ENCODE peak calls at places on chromosomes 6 and 20, in five cellular contexts. C is GM12878, X is HCT116, O is K562, S is H1. T is an unnamed sample. For H3K4me1, the result is how much of the 10 kb centered on the place peaks cover.

GRCh38 chr6:71886184-71887005 is at the start of gene RIMS1:
- DNase-seq in X (no peak), O (no peak), C (no peak), S (no peak), T (peak)

GRCh38 chr20:29079769-29080690 is 2177.4 kb upstream of the DEFB115 start:
- DNase-seq in S (no peak), X (no peak), C (no peak), O (peak), T (peak)

GRCh38 chr6:2877960-2878359 is 25.1 kb downstream of the SERPINB9 start:
- DNase-seq in C (no peak), S (no peak), X (no peak), O (no peak), T (no peak)

GRCh38 chr6:30213999-30214982 is 1.1 kb upstream of the TRIM26 start:
- DNase-seq in C (peak), X (no peak), S (no peak), O (peak), T (no peak)

GRCh38 chr6:35576647-35577046 is 64.0 kb upstream of the TULP1 start:
- DNase-seq in C (no peak), S (no peak), X (no peak), O (no peak), T (no peak)

GRCh38 chr6:167450631-167451030 is 125.7 kb downstream of the TTLL2 start:
- DNase-seq in S (no peak), O (no peak), C (no peak), X (no peak), T (no peak)

GRCh38 chr20:15375836-15376235 is 1038.4 kb upstream of the FLRT3 start:
- DNase-seq in O (no peak), C (no peak), X (no peak), S (no peak), T (no peak)

GRCh38 chr6:160013987-160014868 is 45.3 kb downstream of the IGF2R start:
- DNase-seq in S (no peak), C (no peak), O (no peak), X (no peak), T (no peak)

GRCh38 chr6:35034411-35035171 is 106.5 kb downstream of the TCP11 start:
- DNase-seq in O (no peak), S (no peak), X (no peak), C (no peak), T (no peak)

GRCh38 chr6:142400495-142400894 is 98.7 kb downstream of the ADGRG6 start:
- DNase-seq in S (no peak), X (no peak), O (peak), C (no peak), T (no peak)

GRCh38 chr6:10014561-10014960 is 400.3 kb downstream of the TFAP2A start:
- DNase-seq in X (no peak), S (no peak), C (no peak), O (no peak), T (no peak)

GRCh38 chr6:95365454-95365853 is 211.9 kb upstream of the MANEA start:
- DNase-seq in C (no peak), O (no peak), X (no peak), S (no peak), T (no peak)

GRCh38 chr6:37558158-37558557 is 58.5 kb upstream of the CCDC167 start:
- DNase-seq in C (no peak), O (no peak), X (no peak), S (no peak), T (no peak)

GRCh38 chr20:43916073-43916874 is 1.6 kb downstream of the TOX2 start:
- DNase-seq in S (no peak), X (no peak), C (no peak), O (no peak), T (no peak)

GRCh38 chr20:58688414-58688813 is 4.2 kb upstream of the NPEPL1 start:
- DNase-seq in S (no peak), C (no peak), X (no peak), O (no peak), T (no peak)

GRCh38 chr6:137699036-137699683 is 167.9 kb upstream of the TNFAIP3 start:
- DNase-seq in S (no peak), O (no peak), C (no peak), X (no peak), T (no peak)

GRCh38 chr20:1397710-1398109 is 4.9 kb upstream of the FKBP1A start:
- DNase-seq in S (no peak), X (no peak), O (no peak), C (no peak), T (no peak)

GRCh38 chr20:21100590-21101452 is 5.3 kb downstream of the LINC00237 start:
- DNase-seq in O (no peak), S (peak), C (no peak), X (no peak), T (peak)

GRCh38 chr6:46983007-46983411 is 59.1 kb downstream of the ADGRF1 start:
- DNase-seq in S (no peak), X (no peak), C (no peak), O (no peak), T (no peak)

GRCh38 chr20:23074052-23074451 is 12.1 kb downstream of the CD93 start:
- DNase-seq in X (no peak), O (no peak), S (no peak), C (no peak), T (no peak)

GRCh38 chr20:1323830-1324597 is 4.9 kb downstream of the SDCBP2 start:
- DNase-seq in O (no peak), S (no peak), X (no peak), C (no peak), T (no peak)

GRCh38 chr6:133179483-133179882 is 61.7 kb upstream of the EYA4 start:
- DNase-seq in S (no peak), O (no peak), C (no peak), X (no peak), T (no peak)

GRCh38 chr6:144543006-144543871 is 258.1 kb downstream of the UTRN start:
- DNase-seq in C (no peak), O (no peak), X (peak), S (no peak), T (no peak)

GRCh38 chr6:142361345-142361744 is 59.5 kb downstream of the ADGRG6 start:
- DNase-seq in C (no peak), X (no peak), S (no peak), O (no peak), T (no peak)

GRCh38 chr20:1345756-1346093 is 16.8 kb upstream of the SDCBP2 start:
- DNase-seq in O (no peak), S (no peak), C (no peak), X (no peak), T (no peak)

GRCh38 chr6:30013296-30013922 is 47.7 kb upstream of the POLR1H start:
- DNase-seq in S (peak), O (peak), X (no peak), C (no peak), T (no peak)

GRCh38 chr6:118775381-118775780 is 118.6 kb upstream of the ASF1A start:
- DNase-seq in C (no peak), S (no peak), X (no peak), O (no peak), T (no peak)

GRCh38 chr20:62607366-62608217 is 34.7 kb upstream of the SLCO4A1 start:
- DNase-seq in C (no peak), X (no peak), S (no peak), O (no peak), T (no peak)

GRCh38 chr20:62609811-62610757 is 32.2 kb upstream of the SLCO4A1 start:
- DNase-seq in O (no peak), S (no peak), C (no peak), X (no peak), T (no peak)

GRCh38 chr20:62611012-62611411 is 31.3 kb upstream of the SLCO4A1 start:
- DNase-seq in C (no peak), O (no peak), S (no peak), X (no peak), T (no peak)

GRCh38 chr20:62608218-62608565 is 34.1 kb upstream of the SLCO4A1 start:
- DNase-seq in X (no peak), C (no peak), S (no peak), O (no peak), T (no peak)

GRCh38 chr20:62609170-62609786 is 33.0 kb upstream of the SLCO4A1 start:
- DNase-seq in X (no peak), S (no peak), O (no peak), C (no peak), T (no peak)
- TF ChIP-seq ZNF274 in X (no peak), S (no peak), O (no peak), C (no peak), T (no peak)

DNA sequence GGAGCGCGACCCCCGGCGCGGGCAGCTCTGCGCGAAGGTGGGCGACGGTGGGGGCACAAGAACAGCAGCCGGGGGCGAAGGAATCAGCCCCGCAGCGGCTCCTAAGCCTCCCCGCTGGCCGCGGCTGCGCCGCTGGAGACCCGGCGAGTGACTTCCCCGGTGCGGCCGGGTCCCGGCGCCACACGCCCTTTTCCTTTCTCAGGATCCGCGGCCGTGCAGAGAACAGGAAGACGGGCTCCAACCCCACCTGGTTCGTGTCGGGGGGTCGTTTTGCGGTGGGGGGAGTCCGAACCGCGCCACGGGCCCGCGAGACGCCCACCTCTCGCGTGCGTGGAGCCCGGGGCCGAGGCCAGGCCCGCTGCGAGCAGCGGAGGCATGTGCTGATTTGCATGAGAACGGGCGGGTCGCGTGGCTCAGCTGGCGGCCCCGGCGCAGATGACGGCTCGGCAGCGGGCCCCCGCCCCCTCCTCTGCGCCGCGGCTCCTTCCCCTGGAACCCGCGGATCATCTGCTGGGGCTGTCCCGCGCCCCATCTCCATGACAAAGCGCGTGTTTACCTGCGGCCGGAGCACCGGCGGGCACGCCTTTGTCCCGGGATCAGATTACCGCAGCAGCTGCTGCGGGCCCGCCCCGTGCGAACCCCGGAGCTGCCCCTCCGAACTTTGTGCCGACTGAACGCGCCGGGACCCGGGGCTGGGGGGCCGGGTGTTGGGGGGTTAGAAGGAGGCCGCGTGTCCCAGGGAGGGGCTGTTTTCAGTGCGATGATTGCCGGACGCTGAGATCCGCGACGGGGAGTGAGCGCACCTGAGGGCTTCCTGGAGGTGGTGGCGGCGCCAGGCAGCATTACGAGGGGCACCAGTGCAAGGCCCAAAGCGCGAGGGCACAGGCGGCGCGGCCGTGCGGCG is 4.9 kb upstream of the DLL1 start:
- DNase-seq in X (no peak), C (no peak), S (peak), O (peak), T (peak)
- TF ChIP-seq YY1 in X (no peak), C (no peak), S (no peak), O (no peak), T (no peak)

DNA sequence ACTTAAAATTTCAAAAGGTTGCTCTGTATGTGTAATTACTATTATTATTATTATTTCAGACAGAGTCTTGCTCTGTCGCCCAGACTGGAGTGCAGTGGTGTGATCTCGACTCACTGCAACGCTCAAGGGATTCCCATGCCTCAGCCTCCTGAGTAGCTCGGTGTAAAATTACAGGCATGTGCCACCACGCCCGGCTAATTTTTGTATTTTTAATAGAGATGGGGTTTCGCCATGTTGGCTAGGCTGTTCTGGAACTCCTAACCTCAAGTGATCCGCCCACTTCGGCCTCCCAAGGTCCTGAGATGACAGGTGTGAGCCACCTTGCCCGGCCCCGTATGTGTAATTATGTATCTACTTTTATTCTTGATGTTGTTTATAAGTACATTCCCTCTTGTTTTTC is 65.3 kb upstream of the ZNF217 start:
- DNase-seq in O (no peak), X (no peak), S (no peak), C (no peak), T (no peak)
- H3K4me1 ChIP-seq in O (under half), X (under half), S (under half), C (half or more), T (under half)

GRCh38 chr20:53028337-53029007 is 56.3 kb downstream of the TSHZ2 start:
- DNase-seq in C (no peak), X (no peak), O (no peak), S (no peak), T (no peak)
- TF ChIP-seq ZNF274 in C (no peak), X (no peak), O (no peak), S (no peak), T (no peak)

DNA sequence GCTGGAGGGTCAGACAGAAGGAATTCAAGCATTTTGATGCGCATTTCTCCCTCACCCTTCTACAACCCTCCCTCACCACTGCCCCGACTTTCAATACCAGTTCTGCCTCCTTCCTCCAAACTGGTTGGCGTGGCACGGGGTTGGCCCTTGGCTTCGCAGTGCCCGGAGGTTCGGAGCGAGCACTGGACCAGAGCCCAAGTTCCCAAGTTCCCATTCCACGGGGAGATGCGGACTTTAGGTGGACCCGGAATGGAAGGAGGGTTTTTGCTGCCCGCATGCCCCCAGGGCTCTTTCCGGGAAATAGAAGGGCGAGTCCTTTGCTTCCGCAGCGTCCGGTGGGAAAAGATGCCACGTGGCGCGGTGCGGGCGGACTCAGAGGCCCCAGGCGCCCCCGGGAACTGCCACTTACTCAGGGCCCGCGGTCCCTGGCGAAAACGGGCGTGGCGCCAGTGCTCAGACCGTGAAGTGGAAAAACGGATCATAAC is 8.0 kb upstream of the LAMP5 start:
- DNase-seq in C (no peak), X (no peak), S (no peak), O (no peak), T (no peak)
- TF ChIP-seq YY1 in C (no peak), X (no peak), S (no peak), O (no peak), T (no peak)